ENCODE peak calls at places on chromosomes 7 and 10, in seven cellular contexts. R is uterus, F is GM12878, V is suprapubic skin, B is heart left ventricle, Z is sigmoid colon, X is spleen. O is an unnamed sample. For H3K4me1, the result is how much of the 10 kb centered on the place peaks cover.

GRCh38 chr10:125768217-125768616 is 7.4 kb downstream of the MMP21 start:
- DNase-seq in B (no peak), V (no peak), R (no peak), X (no peak), F (no peak), Z (no peak), O (no peak)

GRCh38 chr10:112424658-112425057 is 22.1 kb downstream of the ZDHHC6 start:
- DNase-seq in F (no peak), X (no peak), V (no peak), B (no peak), Z (no peak), R (no peak), O (no peak)

GRCh38 chr10:78459639-78460037 is 426.0 kb downstream of the RPS24 start:
- DNase-seq in B (no peak), V (no peak), R (no peak), Z (peak), F (no peak), X (no peak), O (no peak)

GRCh38 chr7:832292-832967 is at the start of gene SUN1:
- DNase-seq in F (peak), X (peak), V (peak), R (peak), Z (peak), B (no peak), O (peak)

GRCh38 chr7:22433710-22434460 is 66.1 kb downstream of the STEAP1B start:
- DNase-seq in X (peak), R (no peak), B (no peak), V (no peak), Z (no peak), F (no peak), O (peak)

GRCh38 chr10:124152139-124152780 is 58.9 kb upstream of the CHST15 start:
- DNase-seq in V (peak), R (no peak), X (peak), Z (peak), F (no peak), B (no peak), O (peak)

GRCh38 chr10:118840776-118841468 is 86.2 kb upstream of the CACUL1 start:
- DNase-seq in X (no peak), B (no peak), R (no peak), F (no peak), Z (no peak), V (no peak), O (no peak)

GRCh38 chr10:70518695-70519094 is 40.1 kb downstream of the PALD1 start:
- DNase-seq in B (no peak), R (no peak), Z (no peak), F (no peak), X (no peak), V (no peak), O (no peak)

GRCh38 chr7:53336133-53336532 is 300.7 kb downstream of the POM121L12 start:
- DNase-seq in V (no peak), X (no peak), B (no peak), R (no peak), F (no peak), Z (no peak), O (no peak)

GRCh38 chr10:34427911-34428216 is 387.2 kb downstream of the PARD3 start:
- DNase-seq in X (no peak), Z (no peak), V (no peak), F (no peak), R (no peak), B (no peak), O (no peak)

GRCh38 chr7:67484244-67484751 is 487.7 kb downstream of the TYW1 start:
- DNase-seq in X (no peak), V (no peak), R (peak), F (no peak), Z (peak), B (no peak), O (peak)

GRCh38 chr10:61835909-61836232 is 65.6 kb upstream of the ARID5B start:
- DNase-seq in X (no peak), Z (no peak), B (no peak), F (no peak), V (no peak), R (no peak), O (no peak)

GRCh38 chr7:157682064-157682945 is 345.5 kb downstream of the DNAJB6 start:
- DNase-seq in V (no peak), X (peak), B (no peak), Z (no peak), R (no peak), F (no peak), O (no peak)

GRCh38 chr7:139731802-139732470 is 45.9 kb downstream of the HIPK2 start:
- DNase-seq in X (no peak), B (peak), R (peak), Z (peak), V (peak), F (no peak), O (peak)

GRCh38 chr10:14302035-14302434 is 28.7 kb downstream of the FRMD4A start:
- DNase-seq in F (no peak), X (no peak), V (no peak), Z (no peak), B (no peak), R (no peak), O (no peak)

GRCh38 chr7:91636129-91636724 is 244.3 kb downstream of the MTERF1 start:
- DNase-seq in Z (no peak), X (no peak), R (no peak), B (no peak), F (no peak), V (no peak), O (peak)

GRCh38 chr10:89591111-89591795 is 53.8 kb downstream of the PANK1 start:
- DNase-seq in F (no peak), R (no peak), B (peak), V (no peak), X (no peak), Z (no peak), O (no peak)

GRCh38 chr7:26147030-26147429 is 5.0 kb upstream of the NFE2L3 start:
- DNase-seq in R (no peak), B (no peak), F (no peak), V (no peak), X (no peak), Z (no peak), O (peak)

GRCh38 chr10:28432210-28432676 is 100.7 kb upstream of the WAC start:
- DNase-seq in V (no peak), B (no peak), Z (peak), X (no peak), F (no peak), R (peak), O (peak)

GRCh38 chr7:4714767-4715384 is 32.8 kb downstream of the FOXK1 start:
- DNase-seq in B (no peak), X (no peak), R (no peak), Z (no peak), F (no peak), V (no peak), O (no peak)

GRCh38 chr10:78508955-78509354 is 475.3 kb downstream of the RPS24 start:
- DNase-seq in F (no peak), R (no peak), B (no peak), V (no peak), X (no peak), Z (no peak), O (no peak)

GRCh38 chr10:26781797-26782196 is 79.0 kb downstream of the ABI1 start:
- DNase-seq in R (no peak), B (no peak), X (no peak), Z (no peak), V (no peak), F (no peak), O (no peak)

GRCh38 chr10:9076066-9076465 is 1021.6 kb downstream of the GATA3 start:
- DNase-seq in F (no peak), V (no peak), Z (no peak), B (no peak), X (no peak), R (no peak), O (no peak)

GRCh38 chr10:77157248-77158019 is 480.2 kb downstream of the KCNMA1 start:
- DNase-seq in X (no peak), B (no peak), R (no peak), V (no peak), Z (no peak), F (no peak), O (no peak)

GRCh38 chr7:7176421-7177043 is 5.8 kb upstream of the C1GALT1 start:
- DNase-seq in F (no peak), B (no peak), Z (no peak), X (no peak), V (no peak), R (no peak), O (peak)

GRCh38 chr7:142859829-142860228 is 5.0 kb downstream of the EPHB6 start:
- DNase-seq in B (no peak), V (peak), R (peak), X (no peak), Z (peak), F (no peak), O (peak)

GRCh38 chr7:23687011-23687410 is 7.0 kb downstream of the FAM221A start:
- DNase-seq in B (no peak), V (no peak), R (no peak), F (no peak), X (no peak), Z (no peak), O (no peak)

GRCh38 chr7:66013938-66014337 is 31.9 kb upstream of the GUSB start:
- DNase-seq in F (no peak), Z (no peak), R (no peak), X (no peak), V (no peak), B (no peak), O (peak)

GRCh38 chr7:136214356-136214755 is 237.2 kb upstream of the MTPN start:
- DNase-seq in Z (no peak), V (no peak), R (no peak), X (no peak), F (no peak), B (no peak), O (no peak)

GRCh38 chr7:90474284-90475210 is 5.1 kb downstream of the PTTG1IP2 start:
- DNase-seq in X (no peak), V (no peak), B (no peak), F (no peak), Z (no peak), R (no peak), O (peak)

GRCh38 chr7:82164813-82165212 is 278.8 kb downstream of the CACNA2D1 start:
- DNase-seq in R (no peak), B (no peak), Z (no peak), X (no peak), V (no peak), F (no peak), O (peak)

GRCh38 chr10:23695825-23696420 is 257.0 kb downstream of the OTUD1 start:
- DNase-seq in X (no peak), B (no peak), F (no peak), Z (no peak), R (no peak), V (no peak), O (no peak)

GRCh38 chr7:151017370-151017952 is 6.8 kb downstream of the ATG9B start:
- DNase-seq in V (no peak), B (no peak), F (no peak), X (no peak), Z (no peak), R (no peak), O (no peak)

GRCh38 chr7:151018421-151019129 is 5.7 kb downstream of the ATG9B start:
- DNase-seq in V (no peak), F (no peak), B (no peak), R (no peak), Z (no peak), X (no peak), O (no peak)

GRCh38 chr7:151016942-151017341 is 7.4 kb downstream of the ATG9B start:
- DNase-seq in F (no peak), R (no peak), X (no peak), V (no peak), B (no peak), Z (no peak), O (no peak)

GRCh38 chr7:151019130-151019447 is 5.2 kb downstream of the ATG9B start:
- DNase-seq in X (no peak), B (no peak), F (no peak), R (no peak), Z (no peak), V (no peak), O (no peak)

DNA sequence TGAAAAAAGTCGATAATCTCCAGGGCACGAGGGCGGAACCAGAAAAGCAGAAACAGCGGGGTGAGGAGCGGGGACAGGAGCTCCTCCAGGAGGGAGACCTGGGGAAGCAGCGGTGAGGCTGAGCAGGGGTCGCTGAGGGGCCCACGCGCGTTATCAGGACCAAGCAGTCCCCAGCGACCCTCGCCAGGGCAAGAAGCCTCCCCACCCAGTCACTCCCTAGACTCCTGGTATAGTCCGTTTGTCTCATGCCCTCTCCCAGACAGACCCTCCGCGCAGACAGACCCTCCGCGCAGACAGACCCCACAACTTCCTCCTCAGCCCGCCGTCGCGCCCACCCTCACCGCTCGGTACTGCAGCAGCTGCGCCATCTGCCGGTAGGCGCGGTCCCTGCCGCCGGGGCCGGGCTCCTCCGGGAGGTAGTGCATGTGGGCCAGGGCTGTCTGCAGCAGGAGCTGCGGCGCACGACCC is 6.3 kb downstream of the ATG9B start:
- DNase-seq in F (no peak), R (peak), Z (peak), B (peak), V (peak), X (peak), O (peak)
- H3K4me3 ChIP-seq in F (no peak), R (no peak), Z (no peak), B (no peak), V (peak), X (peak), O (peak)

DNA sequence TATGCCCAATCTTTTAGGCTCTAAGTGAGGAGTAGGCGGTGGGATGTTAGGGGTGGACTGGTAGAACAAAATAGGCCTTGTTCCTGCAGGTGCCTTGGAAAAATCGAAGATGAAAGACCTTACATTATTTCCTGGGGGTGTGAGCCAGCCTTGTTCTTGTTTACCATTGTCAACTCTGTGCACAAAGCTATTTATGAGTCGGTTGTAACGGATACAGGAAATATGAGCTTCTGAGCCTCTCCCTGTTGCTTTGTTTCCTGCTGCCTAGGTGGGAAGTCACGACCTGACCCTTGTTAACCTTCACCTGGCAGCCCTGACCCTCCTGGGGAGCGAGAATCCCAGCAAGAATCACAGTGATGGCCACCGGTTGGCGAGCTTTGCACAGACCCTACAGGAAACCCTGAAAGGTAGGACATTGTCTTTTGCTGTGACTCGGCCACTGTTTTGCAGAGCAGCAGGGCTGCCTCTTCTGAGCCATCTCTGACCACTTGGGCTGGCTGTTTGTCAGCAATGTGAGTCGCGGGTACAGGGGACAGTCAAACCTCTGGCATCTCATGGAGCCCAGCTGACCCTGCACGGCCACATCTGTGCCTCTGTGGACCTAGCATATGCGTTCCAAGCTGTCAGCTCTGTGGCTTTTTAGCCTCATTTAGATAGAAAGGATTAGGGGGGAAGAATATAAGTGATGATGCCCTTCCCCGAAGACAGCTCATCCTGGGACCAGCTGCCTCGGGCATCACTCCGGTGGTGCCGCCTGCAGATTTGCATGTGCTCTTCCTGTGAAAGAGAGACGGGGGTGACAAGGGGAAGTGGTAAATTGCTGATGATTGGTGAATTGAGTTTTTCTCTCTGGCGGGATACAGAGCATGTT is 102.1 kb upstream of the ANLN start:
- DNase-seq in X (peak), R (no peak), F (no peak), V (no peak), Z (no peak), B (no peak), O (no peak)
- TF ChIP-seq POLR2A in X (no peak), R (no peak), F (no peak), V (no peak), Z (no peak), B (no peak), O (no peak)

DNA sequence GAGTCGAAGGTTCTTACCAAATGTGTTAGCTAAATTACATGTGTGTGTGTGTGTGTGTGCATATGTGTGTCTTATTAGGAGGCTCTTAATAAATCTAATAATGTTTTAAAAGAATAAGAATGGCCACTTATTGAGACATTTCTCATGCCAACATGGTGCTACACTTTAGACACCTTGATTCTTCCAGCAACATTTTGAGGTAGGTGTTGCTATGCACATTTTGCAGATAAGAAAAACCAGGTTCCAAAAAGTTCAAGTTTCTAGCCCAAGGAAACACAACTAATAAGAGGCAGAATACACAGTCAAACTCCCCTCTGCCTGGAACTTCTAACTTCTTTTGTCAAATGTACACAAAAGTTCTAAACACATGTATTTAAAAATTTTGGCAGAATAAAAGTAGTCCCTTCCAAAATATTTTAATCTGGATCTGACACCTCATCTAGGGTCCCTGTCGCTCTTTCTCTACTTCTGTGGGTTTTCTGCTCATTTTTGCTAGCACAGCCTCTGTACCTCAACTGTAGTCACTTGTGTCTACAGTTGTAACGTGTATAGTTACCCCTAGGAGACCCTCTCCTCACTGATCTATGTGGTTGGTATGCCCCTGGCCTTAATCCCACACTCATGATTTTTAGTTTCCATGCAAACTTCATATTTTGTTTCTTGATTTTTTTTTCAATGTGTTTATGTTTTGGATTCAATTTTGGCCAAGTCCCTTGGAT is 4.3 kb downstream of the ANKRD1 start:
- DNase-seq in F (no peak), X (no peak), B (no peak), V (no peak), R (no peak), Z (no peak), O (no peak)
- H3K4me1 ChIP-seq in F (under half), X (under half), B (under half), V (under half), R (under half), Z (under half), O (under half)

GRCh38 chr7:50166997-50167961 is 74.2 kb upstream of the ZPBP start:
- DNase-seq in V (no peak), R (no peak), Z (no peak), X (no peak), F (no peak), B (no peak), O (no peak)
- H3K4me3 ChIP-seq in V (no peak), R (no peak), Z (no peak), X (no peak), F (no peak), B (no peak), O (no peak)

GRCh38 chr7:87933605-87933952 is 472 bp upstream of the ADAM22 start:
- DNase-seq in R (no peak), V (no peak), B (no peak), F (no peak), Z (no peak), X (no peak), O (no peak)

GRCh38 chr7:87935373-87935706 is 1.3 kb downstream of the ADAM22 start:
- DNase-seq in R (no peak), B (no peak), F (no peak), Z (no peak), V (no peak), X (no peak), O (no peak)

GRCh38 chr7:87934699-87935372 is 785 bp downstream of the ADAM22 start:
- DNase-seq in B (no peak), X (peak), R (peak), Z (no peak), F (no peak), V (no peak), O (peak)

GRCh38 chr7:87933953-87934698 is at the start of gene ADAM22:
- DNase-seq in V (peak), X (peak), Z (peak), R (peak), F (peak), B (peak), O (peak)
- TF ChIP-seq POLR2A in V (no peak), X (no peak), Z (no peak), R (peak), F (peak), B (no peak), O (peak)

GRCh38 chr7:24826662-24827020 is 69.4 kb upstream of the GSDME start:
- DNase-seq in B (no peak), V (no peak), R (no peak), X (no peak), Z (no peak), F (no peak), O (no peak)

GRCh38 chr7:24824400-24824799 is 67.1 kb upstream of the GSDME start:
- DNase-seq in X (no peak), B (no peak), V (no peak), F (no peak), R (no peak), Z (no peak), O (no peak)

GRCh38 chr7:24824896-24825295 is 67.6 kb upstream of the GSDME start:
- DNase-seq in R (no peak), V (no peak), X (no peak), Z (no peak), B (no peak), F (no peak), O (no peak)

GRCh38 chr7:24825931-24826661 is 68.8 kb upstream of the GSDME start:
- DNase-seq in B (no peak), V (no peak), R (no peak), F (no peak), Z (no peak), X (no peak), O (no peak)

DNA sequence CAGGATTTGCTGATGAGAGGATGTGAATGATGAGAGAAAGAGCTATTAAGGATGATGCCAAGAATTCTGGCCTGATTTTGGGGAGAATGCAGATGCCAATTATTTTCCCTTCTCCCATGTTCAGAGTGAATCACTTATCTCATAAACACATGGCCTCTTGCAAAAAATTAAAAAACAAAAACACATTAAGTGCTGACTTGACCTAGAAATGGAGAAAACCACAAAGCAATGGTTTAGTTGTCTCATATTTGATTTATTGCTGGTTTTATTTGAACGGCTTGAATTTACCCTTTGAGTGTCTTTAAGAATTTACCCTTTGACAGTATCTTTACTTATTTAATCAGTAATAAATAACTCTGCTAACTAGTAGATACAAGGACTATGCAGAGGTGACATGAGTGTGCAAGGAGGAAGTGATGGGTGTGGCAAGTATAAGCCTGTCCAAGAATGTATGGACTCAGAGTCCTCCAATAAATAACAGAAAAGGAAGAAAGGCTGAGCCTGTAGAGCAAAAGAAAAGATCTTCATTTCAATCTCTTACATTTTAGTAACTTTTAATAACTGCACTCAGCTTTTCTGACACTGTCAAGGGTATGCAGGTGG is 68.2 kb upstream of the GSDME start:
- DNase-seq in R (no peak), F (no peak), X (no peak), B (no peak), V (no peak), Z (no peak), O (no peak)
- H3K4me1 ChIP-seq in R (under half), F (under half), X (under half), B (under half), V (half or more), Z (under half), O (under half)

O was measured in adrenal gland.